ENCODE peak calls at places on chromosomes 12 and 14, in eight cellular contexts. One of them, this sample, is unnamed.

GRCh38 chr14:48874701-48875100 is 711.5 kb downstream of the RPS29 start:
- DNase-seq in neural crest cell: no peak
- DNase-seq in GM13976: no peak
- DNase-seq in HFFc6: no peak
- DNase-seq in ascending aorta: no peak
- DNase-seq in IMR-90: no peak
- DNase-seq in transverse colon: no peak
- DNase-seq in cardiac muscle cell: no peak
- DNase-seq in this sample: no peak

GRCh38 chr12:3017281-3017680 is 58.1 kb downstream of the TEAD4 start:
- DNase-seq in transverse colon: no peak
- DNase-seq in IMR-90: no peak
- DNase-seq in neural crest cell: no peak
- DNase-seq in GM13976: no peak
- DNase-seq in HFFc6: no peak
- DNase-seq in cardiac muscle cell: no peak
- DNase-seq in ascending aorta: no peak
- DNase-seq in this sample: no peak

GRCh38 chr12:123029550-123029949 is 49.1 kb downstream of the ARL6IP4 start:
- DNase-seq in IMR-90: no peak
- DNase-seq in neural crest cell: no peak
- DNase-seq in cardiac muscle cell: no peak
- DNase-seq in transverse colon: no peak
- DNase-seq in GM13976: no peak
- DNase-seq in ascending aorta: no peak
- DNase-seq in HFFc6: no peak
- DNase-seq in this sample: no peak

GRCh38 chr12:42002563-42002962 is 142.1 kb downstream of the GXYLT1 start:
- DNase-seq in ascending aorta: no peak
- DNase-seq in cardiac muscle cell: no peak
- DNase-seq in neural crest cell: no peak
- DNase-seq in GM13976: no peak
- DNase-seq in HFFc6: no peak
- DNase-seq in transverse colon: no peak
- DNase-seq in IMR-90: no peak
- DNase-seq in this sample: no peak

GRCh38 chr12:54153586-54153985 is 35.2 kb downstream of the SMUG1 start:
- DNase-seq in cardiac muscle cell: no peak
- DNase-seq in IMR-90: no peak
- DNase-seq in ascending aorta: no peak
- DNase-seq in HFFc6: no peak
- DNase-seq in neural crest cell: no peak
- DNase-seq in transverse colon: no peak
- DNase-seq in GM13976: no peak
- DNase-seq in this sample: no peak

GRCh38 chr14:77681196-77682157 is 26.3 kb downstream of the ALKBH1 start:
- DNase-seq in HFFc6: peak; percentile 41
- DNase-seq in GM13976: no peak
- DNase-seq in neural crest cell: no peak
- DNase-seq in cardiac muscle cell: no peak
- DNase-seq in transverse colon: peak; percentile 43
- DNase-seq in IMR-90: peak; percentile 25
- DNase-seq in ascending aorta: no peak
- DNase-seq in this sample: no peak

GRCh38 chr14:72666610-72667009 is 227.3 kb downstream of the DPF3 start:
- DNase-seq in HFFc6: peak; percentile 85
- DNase-seq in transverse colon: no peak
- DNase-seq in GM13976: no peak
- DNase-seq in ascending aorta: no peak
- DNase-seq in IMR-90: peak; percentile 89
- DNase-seq in neural crest cell: no peak
- DNase-seq in cardiac muscle cell: no peak
- DNase-seq in this sample: no peak

GRCh38 chr14:34912182-34912581 is 37.0 kb upstream of the BAZ1A start:
- DNase-seq in transverse colon: no peak
- DNase-seq in ascending aorta: no peak
- DNase-seq in GM13976: no peak
- DNase-seq in neural crest cell: no peak
- DNase-seq in IMR-90: no peak
- DNase-seq in HFFc6: no peak
- DNase-seq in cardiac muscle cell: peak; percentile 8
- DNase-seq in this sample: no peak

DNA sequence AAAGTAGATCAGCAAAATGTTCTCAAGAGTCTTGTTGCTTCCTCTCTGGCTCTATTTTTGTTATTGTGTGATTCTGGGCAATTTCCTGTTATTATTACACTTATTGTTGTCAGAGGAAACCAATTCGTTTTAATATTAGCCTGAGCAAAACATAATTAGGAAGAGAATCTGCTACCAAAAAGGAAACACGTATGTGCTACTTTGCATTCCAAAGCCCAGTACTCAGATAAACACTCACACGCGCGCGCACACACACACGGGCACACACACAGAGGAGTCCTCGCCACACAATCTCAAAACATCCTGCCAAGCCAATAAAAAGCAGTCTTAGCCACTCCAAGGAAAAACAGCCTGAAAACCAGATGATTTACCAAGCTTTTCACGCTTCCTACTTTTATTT is 400.7 kb downstream of the NUAK1 start:
- DNase-seq in transverse colon: no peak
- DNase-seq in cardiac muscle cell: peak; percentile 82
- DNase-seq in neural crest cell: no peak
- DNase-seq in IMR-90: peak; percentile 55
- DNase-seq in HFFc6: no peak
- DNase-seq in ascending aorta: peak; percentile 80
- DNase-seq in GM13976: no peak
- DNase-seq in this sample: no peak
- TF ChIP-seq CTCF in transverse colon: no peak
- TF ChIP-seq CTCF in cardiac muscle cell: no peak
- TF ChIP-seq CTCF in neural crest cell: no peak
- TF ChIP-seq CTCF in IMR-90: no peak
- TF ChIP-seq CTCF in HFFc6: no peak
- TF ChIP-seq CTCF in ascending aorta: no peak
- TF ChIP-seq CTCF in GM13976: no peak
- TF ChIP-seq CTCF in this sample: no peak

GRCh38 chr12:100114574-100114973 is 28.1 kb downstream of the BLTP3B start:
- DNase-seq in transverse colon: no peak
- DNase-seq in ascending aorta: no peak
- DNase-seq in cardiac muscle cell: peak; percentile 22
- DNase-seq in GM13976: no peak
- DNase-seq in IMR-90: no peak
- DNase-seq in HFFc6: no peak
- DNase-seq in neural crest cell: no peak
- DNase-seq in this sample: no peak

GRCh38 chr12:100123316-100124095 is 19.2 kb downstream of the BLTP3B start:
- DNase-seq in HFFc6: no peak
- DNase-seq in ascending aorta: no peak
- DNase-seq in transverse colon: no peak
- DNase-seq in IMR-90: no peak
- DNase-seq in cardiac muscle cell: no peak
- DNase-seq in neural crest cell: no peak
- DNase-seq in GM13976: no peak
- DNase-seq in this sample: no peak

GRCh38 chr12:100115291-100115690 is 27.4 kb downstream of the BLTP3B start:
- DNase-seq in neural crest cell: no peak
- DNase-seq in HFFc6: no peak
- DNase-seq in IMR-90: no peak
- DNase-seq in transverse colon: no peak
- DNase-seq in ascending aorta: no peak
- DNase-seq in cardiac muscle cell: no peak
- DNase-seq in GM13976: no peak
- DNase-seq in this sample: no peak

DNA sequence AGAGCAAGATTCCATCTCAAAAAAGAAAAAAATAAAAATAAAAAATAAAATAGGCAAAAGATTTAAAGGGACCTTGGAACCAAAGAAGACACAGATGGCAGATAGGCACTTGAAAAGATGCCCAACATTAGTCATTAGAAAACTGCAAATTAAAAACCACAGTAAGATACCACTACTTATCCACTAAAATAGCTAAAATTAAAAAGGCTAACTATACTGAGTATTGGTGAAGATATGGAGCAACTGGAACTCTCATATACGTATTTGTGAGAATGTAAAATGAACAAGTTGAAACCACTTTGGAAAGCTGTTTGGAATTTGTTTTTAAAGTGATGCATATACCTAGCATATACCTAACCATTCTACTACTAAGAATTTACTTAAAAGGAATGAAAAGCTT is 22.3 kb downstream of the BLTP3B start:
- DNase-seq in cardiac muscle cell: no peak
- DNase-seq in neural crest cell: no peak
- DNase-seq in IMR-90: no peak
- DNase-seq in HFFc6: no peak
- DNase-seq in ascending aorta: no peak
- DNase-seq in transverse colon: no peak
- DNase-seq in GM13976: no peak
- DNase-seq in this sample: no peak
- TF ChIP-seq CTCF in cardiac muscle cell: no peak
- TF ChIP-seq CTCF in neural crest cell: no peak
- TF ChIP-seq CTCF in IMR-90: no peak
- TF ChIP-seq CTCF in HFFc6: no peak
- TF ChIP-seq CTCF in ascending aorta: no peak
- TF ChIP-seq CTCF in transverse colon: no peak
- TF ChIP-seq CTCF in GM13976: no peak
- TF ChIP-seq CTCF in this sample: no peak

GRCh38 chr12:12889701-12890100 is 1.7 kb upstream of the GPRC5A start:
- DNase-seq in ascending aorta: no peak
- DNase-seq in IMR-90: no peak
- DNase-seq in HFFc6: no peak
- DNase-seq in cardiac muscle cell: no peak
- DNase-seq in GM13976: no peak
- DNase-seq in neural crest cell: no peak
- DNase-seq in transverse colon: no peak
- DNase-seq in this sample: no peak

GRCh38 chr12:12891646-12892355 is 439 bp downstream of the GPRC5A start:
- DNase-seq in cardiac muscle cell: no peak
- DNase-seq in neural crest cell: no peak
- DNase-seq in GM13976: no peak
- DNase-seq in transverse colon: no peak
- DNase-seq in IMR-90: no peak
- DNase-seq in HFFc6: no peak
- DNase-seq in ascending aorta: no peak
- DNase-seq in this sample: no peak

GRCh38 chr12:12890815-12891645 is at the start of gene GPRC5A:
- DNase-seq in cardiac muscle cell: peak; percentile 95
- DNase-seq in neural crest cell: peak; percentile 16
- DNase-seq in ascending aorta: peak; percentile 99
- DNase-seq in GM13976: peak; percentile 63
- DNase-seq in transverse colon: peak; percentile 92
- DNase-seq in HFFc6: peak; percentile 97
- DNase-seq in IMR-90: peak; percentile 98
- DNase-seq in this sample: peak; percentile 81

GRCh38 chr12:12892670-12893290 is 1.4 kb downstream of the GPRC5A start:
- DNase-seq in ascending aorta: no peak
- DNase-seq in HFFc6: no peak
- DNase-seq in transverse colon: peak; percentile 39
- DNase-seq in GM13976: no peak
- DNase-seq in cardiac muscle cell: no peak
- DNase-seq in neural crest cell: no peak
- DNase-seq in IMR-90: no peak
- DNase-seq in this sample: no peak

DNA sequence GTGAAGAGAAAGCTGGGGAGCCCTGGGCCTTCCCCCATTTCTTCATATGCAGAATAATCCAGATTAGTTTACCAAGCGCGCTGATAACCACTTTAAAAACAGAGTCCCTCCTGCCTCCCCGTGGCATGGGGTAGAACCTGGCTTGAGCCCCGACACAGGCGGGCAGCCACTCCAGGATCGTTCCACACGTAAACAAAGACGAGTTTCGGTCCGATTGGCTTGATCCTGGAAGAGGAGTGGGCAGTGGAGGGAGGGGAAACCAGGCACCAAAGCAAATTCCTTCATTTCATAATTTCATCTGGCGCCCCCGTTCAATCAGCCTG is 909 bp upstream of the GPRC5A start:
- DNase-seq in IMR-90: peak; percentile 68
- DNase-seq in GM13976: no peak
- DNase-seq in cardiac muscle cell: peak; percentile 43
- DNase-seq in HFFc6: no peak
- DNase-seq in transverse colon: no peak
- DNase-seq in ascending aorta: no peak
- DNase-seq in neural crest cell: no peak
- DNase-seq in this sample: no peak
- TF ChIP-seq CTCF in IMR-90: peak; percentile 26
- TF ChIP-seq CTCF in GM13976: no peak
- TF ChIP-seq CTCF in cardiac muscle cell: no peak
- TF ChIP-seq CTCF in HFFc6: no peak
- TF ChIP-seq CTCF in transverse colon: no peak
- TF ChIP-seq CTCF in ascending aorta: no peak
- TF ChIP-seq CTCF in neural crest cell: no peak
- TF ChIP-seq CTCF in this sample: no peak

GRCh38 chr14:75271514-75271913 is 7.1 kb upstream of the FOS start:
- DNase-seq in neural crest cell: no peak
- DNase-seq in cardiac muscle cell: no peak
- DNase-seq in HFFc6: no peak
- DNase-seq in IMR-90: no peak
- DNase-seq in transverse colon: no peak
- DNase-seq in ascending aorta: peak; percentile 24
- DNase-seq in GM13976: no peak
- DNase-seq in this sample: no peak

GRCh38 chr14:75274045-75274898 is 4.4 kb upstream of the FOS start:
- DNase-seq in neural crest cell: no peak
- DNase-seq in cardiac muscle cell: no peak
- DNase-seq in GM13976: no peak
- DNase-seq in HFFc6: no peak
- DNase-seq in IMR-90: no peak
- DNase-seq in ascending aorta: no peak
- DNase-seq in transverse colon: no peak
- DNase-seq in this sample: no peak

GRCh38 chr14:75275598-75275997 is 3.0 kb upstream of the FOS start:
- DNase-seq in HFFc6: no peak
- DNase-seq in transverse colon: no peak
- DNase-seq in IMR-90: no peak
- DNase-seq in neural crest cell: no peak
- DNase-seq in GM13976: no peak
- DNase-seq in ascending aorta: peak; percentile 54
- DNase-seq in cardiac muscle cell: no peak
- DNase-seq in this sample: no peak

GRCh38 chr14:75274899-75275569 is 3.6 kb upstream of the FOS start:
- DNase-seq in ascending aorta: peak; percentile 86
- DNase-seq in transverse colon: peak; percentile 74
- DNase-seq in cardiac muscle cell: no peak
- DNase-seq in HFFc6: no peak
- DNase-seq in IMR-90: peak; percentile 96
- DNase-seq in GM13976: peak; percentile 47
- DNase-seq in neural crest cell: no peak
- DNase-seq in this sample: no peak

GRCh38 chr14:75273272-75274044 is 5.2 kb upstream of the FOS start:
- DNase-seq in GM13976: no peak
- DNase-seq in HFFc6: peak; percentile 75
- DNase-seq in IMR-90: peak; percentile 93
- DNase-seq in neural crest cell: no peak
- DNase-seq in ascending aorta: no peak
- DNase-seq in transverse colon: peak; percentile 26
- DNase-seq in cardiac muscle cell: peak; percentile 97
- DNase-seq in this sample: no peak
- TF ChIP-seq CTCF in GM13976: no peak
- TF ChIP-seq CTCF in HFFc6: no peak
- TF ChIP-seq CTCF in IMR-90: no peak
- TF ChIP-seq CTCF in neural crest cell: no peak
- TF ChIP-seq CTCF in ascending aorta: no peak
- TF ChIP-seq CTCF in transverse colon: no peak
- TF ChIP-seq CTCF in cardiac muscle cell: no peak
- TF ChIP-seq CTCF in this sample: no peak